ENCODE peak calls at places on chromosomes 5 and 9, in nine cellular contexts. V is AG09319; N is thyroid gland; Y is Peyer's patch; H is anterior cingulate cortex; T is EL; S is AML-193; W is activated gamma-delta T cell treated with anti-CD3 and anti-CD28 coated beads, Interleukin-2, amount 50 U/mL, for 16 hours; E is H54. C is an unnamed sample.

GRCh38 chr9:37538099-37538498 is 38.1 kb downstream of the FBXO10 start:
- DNase-seq in S (no peak), V (no peak), T (no peak), N (no peak), Y (no peak), W (no peak), E (no peak), H (no peak), C (no peak)

GRCh38 chr5:61309115-61309514 is 22.9 kb upstream of the ZSWIM6 start:
- DNase-seq in S (no peak), V (no peak), T (no peak), E (no peak), H (no peak), W (no peak), Y (no peak), N (no peak), C (no peak)

GRCh38 chr5:73218552-73219171 is 45.7 kb downstream of the TMEM174 start:
- DNase-seq in V (no peak), W (no peak), N (no peak), Y (no peak), E (peak), S (no peak), H (no peak), T (peak), C (no peak)

GRCh38 chr5:81188962-81189361 is 44.2 kb upstream of the CKMT2 start:
- DNase-seq in E (no peak), T (no peak), W (no peak), H (no peak), N (no peak), Y (no peak), V (no peak), S (no peak), C (no peak)

GRCh38 chr5:172931001-172931536 is 28.2 kb upstream of the RPL26L1 start:
- DNase-seq in W (no peak), H (no peak), E (peak), N (peak), T (peak), V (peak), Y (no peak), S (no peak), C (peak)

GRCh38 chr5:98624145-98624880 is 149.2 kb upstream of the RGMB start:
- DNase-seq in Y (no peak), V (no peak), H (no peak), W (no peak), E (no peak), T (peak), N (no peak), S (no peak), C (no peak)

GRCh38 chr9:82606761-82607382 is 456.1 kb downstream of the RASEF start:
- DNase-seq in W (no peak), Y (peak), T (peak), H (no peak), N (peak), V (peak), E (peak), S (peak), C (no peak)

GRCh38 chr9:115923410-115923809 is 230.2 kb upstream of the PAPPA start:
- DNase-seq in E (no peak), Y (no peak), S (no peak), T (no peak), H (no peak), V (no peak), W (no peak), N (no peak), C (no peak)

GRCh38 chr5:168829044-168829443 is 249.9 kb upstream of the PANK3 start:
- DNase-seq in H (no peak), S (no peak), T (no peak), E (no peak), Y (no peak), W (no peak), V (no peak), N (no peak), C (no peak)

GRCh38 chr5:160507181-160507811 is 85.6 kb downstream of the PTTG1 start:
- DNase-seq in Y (no peak), T (peak), S (peak), H (no peak), N (no peak), W (no peak), V (no peak), E (peak), C (no peak)

GRCh38 chr5:148920646-148921288 is 94.4 kb downstream of the ADRB2 start:
- DNase-seq in H (no peak), E (no peak), S (no peak), N (no peak), W (no peak), V (no peak), T (no peak), Y (no peak), C (no peak)

C was measured in GM04503.